ENCODE peak calls at places on chromosome X, in six cellular contexts. I is GM12864; W is activated naive CD8-positive, alpha-beta T cell treated with anti-CD3 and anti-CD28 coated beads, Interleukin-2, amount 50 U/mL, for 16 hours; J is fibroblast of mammary gland; Y is Peyer's patch; F is endothelial cell. O is an unnamed sample.

GRCh38 chrX:16882188-16882587 is 12.0 kb upstream of the RBBP7 start:
- DNase-seq in I (no peak), W (no peak), J (no peak), Y (peak; percentile 68), F (no peak), O (no peak)

GRCh38 chrX:78712381-78712780 is 35.1 kb upstream of the LPAR4 start:
- DNase-seq in I (no peak), W (no peak), J (no peak), Y (no peak), F (no peak), O (no peak)

GRCh38 chrX:103488332-103488731 is 31.0 kb downstream of the RAB40A start:
- DNase-seq in I (no peak), W (no peak), J (peak; percentile 41), Y (no peak), F (no peak), O (no peak)

GRCh38 chrX:19121466-19121865 is 802 bp downstream of the ADGRG2 start:
- DNase-seq in I (no peak), W (no peak), J (no peak), Y (no peak), F (no peak), O (no peak)

GRCh38 chrX:16222123-16222522 is 54.8 kb downstream of the MAGEB17 start:
- DNase-seq in I (no peak), W (no peak), J (peak; percentile 17), Y (no peak), F (no peak), O (no peak)

GRCh38 chrX:97909245-97909644 is 1025.5 kb downstream of the RPA4 start:
- DNase-seq in I (no peak), W (no peak), J (no peak), Y (no peak), F (no peak), O (no peak)

GRCh38 chrX:12977761-12978204 is 2.9 kb downstream of the TMSB4X start:
- DNase-seq in I (no peak), W (no peak), J (no peak), Y (no peak), F (no peak), O (no peak)

GRCh38 chrX:101385795-101386541 is at the start of gene BTK:
- DNase-seq in I (peak; percentile 76), W (no peak), J (no peak), Y (peak; percentile 66), F (no peak), O (no peak)

GRCh38 chrX:103704863-103705262 is 5.8 kb upstream of the TMEM31 start:
- DNase-seq in I (no peak), W (no peak), J (no peak), Y (no peak), F (no peak), O (no peak)

GRCh38 chrX:79140731-79141130 is 3.8 kb upstream of the GPR174 start:
- DNase-seq in I (no peak), W (no peak), J (no peak), Y (no peak), F (no peak), O (no peak)

GRCh38 chrX:80879143-80879542 is 69.5 kb upstream of the BRWD3 start:
- DNase-seq in I (no peak), W (no peak), J (no peak), Y (no peak), F (no peak), O (no peak)

GRCh38 chrX:153339662-153340061 is 5.7 kb downstream of the ZNF275 start:
- DNase-seq in I (no peak), W (no peak), J (no peak), Y (no peak), F (no peak), O (no peak)

GRCh38 chrX:67780694-67781109 is 236.9 kb downstream of the AR start:
- DNase-seq in I (no peak), W (no peak), J (peak; percentile 96), Y (peak; percentile 54), F (no peak), O (no peak)

GRCh38 chrX:112846114-112846513 is 5.5 kb upstream of the AMOT start:
- DNase-seq in I (no peak), W (no peak), J (no peak), Y (no peak), F (no peak), O (no peak)

GRCh38 chrX:39905475-39905889 is 192.3 kb downstream of the BCOR start:
- DNase-seq in I (no peak), W (no peak), J (no peak), Y (no peak), F (no peak), O (no peak)

GRCh38 chrX:66015152-66015827 is 24.6 kb downstream of the VSIG4 start:
- DNase-seq in I (peak; percentile 74), W (no peak), J (no peak), Y (peak; percentile 78), F (peak; percentile 4), O (no peak)

GRCh38 chrX:70166601-70167590 is 10.4 kb upstream of the DGAT2L6 start:
- DNase-seq in I (no peak), W (no peak), J (peak; percentile 60), Y (no peak), F (no peak), O (no peak)

GRCh38 chrX:110032534-110033161 is 29.7 kb downstream of the TMEM164 start:
- DNase-seq in I (no peak), W (no peak), J (no peak), Y (no peak), F (no peak), O (no peak)

GRCh38 chrX:11273544-11273943 is 19.7 kb upstream of the AMELX start:
- DNase-seq in I (no peak), W (no peak), J (peak; percentile 72), Y (no peak), F (no peak), O (no peak)

GRCh38 chrX:9862953-9863352 is 76.7 kb downstream of the SHROOM2 start:
- DNase-seq in I (no peak), W (no peak), J (no peak), Y (no peak), F (no peak), O (no peak)

GRCh38 chrX:16618422-16618821 is 31.5 kb upstream of the S100G start:
- DNase-seq in I (no peak), W (no peak), J (no peak), Y (no peak), F (no peak), O (no peak)